ENCODE peak calls at places on chromosomes 3 and 15, in five cellular contexts. P is Panc1, A is spleen, X is GM12878, N is breast epithelium. U is an unnamed sample.

GRCh38 chr3:3675801-3676200 is 123.4 kb upstream of the LRRN1 start:
- DNase-seq in P (no peak), N (no peak), A (no peak), X (no peak), U (no peak)

GRCh38 chr3:46934508-46935167 is 41.9 kb downstream of the CCDC12 start:
- DNase-seq in X (no peak), P (peak; percentile 13), A (peak; percentile 73), N (no peak), U (peak; percentile 66)

GRCh38 chr3:192409838-192410683 is 317.3 kb downstream of the FGF12 start:
- DNase-seq in P (no peak), A (peak; percentile 76), X (no peak), N (no peak), U (no peak)

GRCh38 chr15:32844118-32844711 is 126.4 kb downstream of the GREM1 start:
- DNase-seq in P (no peak), A (no peak), N (no peak), X (no peak), U (no peak)

GRCh38 chr15:82585072-82585471 is 44.8 kb upstream of the RPS17 start:
- DNase-seq in A (no peak), P (no peak), X (no peak), N (no peak), U (no peak)

GRCh38 chr3:21117397-21117796 is 633.6 kb downstream of the ZNF385D start:
- DNase-seq in A (no peak), P (no peak), N (no peak), X (no peak), U (no peak)

GRCh38 chr3:116265976-116266584 is 179.2 kb downstream of the LSAMP start:
- DNase-seq in P (no peak), X (peak; percentile 28), N (no peak), A (no peak), U (no peak)

GRCh38 chr3:124033360-124034015 is 41.6 kb upstream of the ROPN1 start:
- DNase-seq in P (no peak), A (peak; percentile 75), X (no peak), N (no peak), U (peak; percentile 62)

GRCh38 chr15:88776646-88777045 is 26.6 kb upstream of the ACAN start:
- DNase-seq in N (no peak), P (no peak), A (no peak), X (no peak), U (no peak)

GRCh38 chr15:71154607-71155200 is 39.4 kb downstream of the THSD4 start:
- DNase-seq in N (no peak), X (no peak), A (no peak), P (no peak), U (no peak)

GRCh38 chr3:43013743-43014155 is 34.6 kb downstream of the GASK1A start:
- DNase-seq in N (no peak), A (no peak), P (no peak), X (no peak), U (no peak)

DNA sequence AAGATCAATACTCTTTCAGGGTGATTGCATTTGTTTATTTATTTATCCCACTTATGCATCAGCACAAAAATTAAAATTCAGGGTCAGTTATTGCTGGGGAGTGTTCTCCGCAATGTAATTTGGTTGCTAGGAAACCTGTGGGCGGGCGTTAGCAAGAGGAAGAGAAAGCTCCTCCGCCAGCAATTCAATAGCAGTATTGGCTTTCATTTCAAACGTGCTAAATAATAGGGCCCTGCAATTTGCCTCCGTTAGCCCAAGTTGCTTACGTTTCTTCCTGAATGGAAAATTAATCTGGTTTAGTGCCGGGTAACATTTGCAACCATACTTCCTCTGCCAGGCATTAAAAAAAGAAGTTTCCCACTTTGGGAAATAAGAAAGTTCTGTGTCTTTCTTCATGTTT is 35.5 kb upstream of the PLCL2 start:
- DNase-seq in N (no peak), P (no peak), A (peak; percentile 85), X (no peak), U (peak; percentile 70)
- TF ChIP-seq POLR2AphosphoS5 in N (no peak), P (no peak), A (no peak), X (no peak), U (no peak)

GRCh38 chr15:79307251-79307650 is 3.7 kb upstream of the TMED3 start:
- DNase-seq in X (no peak), P (no peak), N (no peak), A (no peak), U (no peak)
- H3K27me3 ChIP-seq in X (no peaks in the 10 kb centered on the region), P (peaks cover 59% of the 10 kb centered on the region), N (no peaks in the 10 kb centered on the region), A (no peaks in the 10 kb centered on the region), U (no peaks in the 10 kb centered on the region)

GRCh38 chr3:22714758-22715157 is 488.4 kb upstream of the UBE2E2 start:
- DNase-seq in A (no peak), P (no peak), X (no peak), N (no peak), U (no peak)

GRCh38 chr3:22713936-22714335 is 489.2 kb upstream of the UBE2E2 start:
- DNase-seq in A (no peak), P (no peak), N (no peak), X (no peak), U (no peak)
- TF ChIP-seq POLR2AphosphoS5 in A (no peak), P (no peak), N (peak; percentile 55), X (no peak), U (no peak)

GRCh38 chr15:39113741-39114140 is 467.1 kb upstream of the THBS1 start:
- DNase-seq in P (no peak), X (no peak), N (no peak), A (no peak), U (no peak)

GRCh38 chr15:39114690-39115378 is 466.0 kb upstream of the THBS1 start:
- DNase-seq in X (no peak), A (no peak), N (no peak), P (no peak), U (no peak)

GRCh38 chr15:39124155-39124924 is 456.5 kb upstream of the THBS1 start:
- DNase-seq in X (no peak), N (no peak), P (no peak), A (no peak), U (no peak)

GRCh38 chr15:39115379-39116057 is 465.4 kb upstream of the THBS1 start:
- DNase-seq in X (no peak), N (no peak), P (no peak), A (no peak), U (no peak)

GRCh38 chr15:39118510-39118909 is 462.4 kb upstream of the THBS1 start:
- DNase-seq in A (no peak), P (no peak), N (no peak), X (no peak), U (no peak)
- H3K27me3 ChIP-seq in A (no peaks in the 10 kb centered on the region), P (no peaks in the 10 kb centered on the region), N (no peaks in the 10 kb centered on the region), X (no peaks in the 10 kb centered on the region), U (no peaks in the 10 kb centered on the region)

GRCh38 chr3:173622156-173622555 is 224.6 kb downstream of the NLGN1 start:
- DNase-seq in A (no peak), P (no peak), N (no peak), X (no peak), U (no peak)

GRCh38 chr3:173618148-173618547 is 220.6 kb downstream of the NLGN1 start:
- DNase-seq in X (no peak), P (no peak), A (no peak), N (no peak), U (no peak)

GRCh38 chr3:173618703-173619102 is 221.2 kb downstream of the NLGN1 start:
- DNase-seq in X (no peak), P (no peak), N (no peak), A (no peak), U (no peak)

GRCh38 chr3:173614528-173614927 is 217.0 kb downstream of the NLGN1 start:
- DNase-seq in P (no peak), X (no peak), A (no peak), N (no peak), U (no peak)

GRCh38 chr3:173617490-173617889 is 219.9 kb downstream of the NLGN1 start:
- DNase-seq in N (no peak), X (no peak), A (no peak), P (no peak), U (peak; percentile 88)
- TF ChIP-seq POLR2AphosphoS5 in N (no peak), X (no peak), A (no peak), P (no peak), U (peak; percentile 57)

DNA sequence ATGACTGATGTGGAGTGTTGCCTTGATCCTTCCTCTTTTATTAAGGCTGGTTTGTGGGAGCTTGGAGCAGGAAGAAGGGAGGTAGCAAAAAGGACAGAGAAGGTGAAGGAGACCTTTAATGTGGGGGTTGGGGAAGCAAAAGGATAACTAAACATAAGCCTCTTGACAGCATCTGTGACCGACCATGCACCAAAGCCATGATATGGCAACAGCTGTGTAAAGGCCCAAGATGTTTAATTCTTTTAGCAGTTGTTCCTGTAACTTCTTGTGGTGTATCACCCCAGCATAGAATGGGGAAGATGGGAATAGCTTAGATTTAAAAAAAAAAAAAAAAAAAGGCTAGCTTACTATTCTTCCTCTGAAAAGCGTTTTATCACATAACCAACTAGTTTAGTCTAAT is 194.7 kb downstream of the KLHL25 start:
- DNase-seq in A (no peak), N (no peak), P (no peak), X (no peak), U (no peak)
- H3K27me3 ChIP-seq in A (no peaks in the 10 kb centered on the region), N (no peaks in the 10 kb centered on the region), P (no peaks in the 10 kb centered on the region), X (no peaks in the 10 kb centered on the region), U (no peaks in the 10 kb centered on the region)

GRCh38 chr3:159839561-159840379 is 148.9 kb upstream of the IL12A start:
- DNase-seq in P (no peak), N (no peak), A (no peak), X (no peak), U (peak; percentile 76)
- TF ChIP-seq POLR2AphosphoS5 in P (no peak), N (no peak), A (peak; percentile 60), X (no peak), U (peak; percentile 64)

DNA sequence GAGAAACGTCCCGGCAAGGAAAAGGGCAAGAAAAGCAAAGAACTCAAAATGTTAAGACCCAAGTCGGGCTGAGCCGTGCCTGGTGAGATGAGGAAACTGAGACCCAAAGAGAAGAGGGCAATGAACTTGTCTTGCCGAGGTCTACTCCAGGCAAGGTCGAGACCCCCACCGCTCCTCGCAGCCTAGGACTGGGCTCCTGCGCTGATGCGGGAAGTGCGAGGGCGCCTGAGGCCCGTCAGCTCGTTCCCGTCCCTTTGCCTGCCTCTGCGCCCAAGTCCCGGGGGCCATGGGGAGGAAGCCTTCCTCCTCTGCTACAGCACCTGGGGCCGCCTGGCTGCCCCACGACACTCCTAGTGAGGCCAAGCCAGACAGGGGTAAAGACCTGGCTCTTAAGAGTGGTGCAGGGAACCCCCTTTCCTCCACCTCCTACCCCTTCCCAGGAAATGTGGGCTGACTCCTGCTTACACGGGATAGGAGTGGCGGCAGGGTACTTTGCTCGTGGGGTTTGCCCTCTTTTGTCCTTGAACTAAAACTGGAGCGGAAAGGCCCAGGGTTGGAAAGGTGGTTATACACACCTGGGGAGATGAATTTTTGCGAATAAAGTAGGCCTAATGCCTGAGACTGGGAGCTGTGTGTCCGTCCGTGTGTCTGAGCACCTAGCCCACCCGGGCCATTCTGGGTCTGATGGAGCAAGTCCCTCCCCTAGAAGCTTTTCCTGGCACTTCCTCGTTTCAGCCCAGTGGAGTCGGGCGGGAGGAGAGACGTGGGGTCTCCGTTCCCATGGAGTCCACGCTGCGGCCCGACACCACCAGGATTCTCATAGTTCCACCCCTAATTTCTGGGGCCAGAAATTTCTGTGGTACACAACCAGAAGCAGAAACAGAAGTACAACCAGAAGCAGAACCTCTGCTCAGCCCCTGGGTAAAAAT is 1.1 kb upstream of the MEGF11 start:
- DNase-seq in X (no peak), P (no peak), A (no peak), N (no peak), U (no peak)
- H3K27me3 ChIP-seq in X (peaks cover 25% of the 10 kb centered on the region), P (peaks cover 19% of the 10 kb centered on the region), A (peaks cover 50% of the 10 kb centered on the region), N (peaks cover 5% of the 10 kb centered on the region), U (peaks cover 24% of the 10 kb centered on the region)